ENCODE peak calls at places on chromosomes 1 and 21, in five cellular contexts. One of them, this sample, is unnamed.

GRCh38 chr1:225825078-225825477 is 15.2 kb downstream of the EPHX1 start:
- DNase-seq in HCT116: no peak
- DNase-seq in H1: no peak
- DNase-seq in K562: peak
- DNase-seq in HepG2: peak
- DNase-seq in this sample: no peak

GRCh38 chr1:43844114-43844513 is 89.5 kb upstream of the ARTN start:
- DNase-seq in HCT116: no peak
- DNase-seq in H1: no peak
- DNase-seq in K562: no peak
- DNase-seq in HepG2: no peak
- DNase-seq in this sample: no peak

GRCh38 chr1:205812271-205812877 is 624 bp downstream of the SLC41A1 start:
- DNase-seq in HCT116: no peak
- DNase-seq in H1: peak
- DNase-seq in K562: peak
- DNase-seq in HepG2: no peak
- DNase-seq in this sample: no peak

GRCh38 chr1:209368864-209369598 is 214.5 kb upstream of the CAMK1G start:
- DNase-seq in HCT116: no peak
- DNase-seq in H1: no peak
- DNase-seq in K562: no peak
- DNase-seq in HepG2: no peak
- DNase-seq in this sample: no peak

GRCh38 chr1:246689409-246689997 is 34.7 kb upstream of the SCCPDH start:
- DNase-seq in HCT116: peak
- DNase-seq in H1: peak
- DNase-seq in K562: peak
- DNase-seq in HepG2: peak
- DNase-seq in this sample: peak

GRCh38 chr21:27246741-27247140 is 279.9 kb upstream of the ADAMTS5 start:
- DNase-seq in HCT116: no peak
- DNase-seq in H1: no peak
- DNase-seq in K562: no peak
- DNase-seq in HepG2: no peak
- DNase-seq in this sample: no peak

GRCh38 chr21:25639167-25639921 is at the start of gene JAM2:
- DNase-seq in HCT116: no peak
- DNase-seq in H1: peak
- DNase-seq in K562: peak
- DNase-seq in HepG2: no peak
- DNase-seq in this sample: no peak

GRCh38 chr1:31588751-31589515 is 12.6 kb downstream of the TINAGL1 start:
- DNase-seq in HCT116: no peak
- DNase-seq in H1: peak
- DNase-seq in K562: peak
- DNase-seq in HepG2: no peak
- DNase-seq in this sample: no peak

GRCh38 chr1:67052741-67053534 is 1.0 kb downstream of the SLC35D1 start:
- DNase-seq in HCT116: no peak
- DNase-seq in H1: no peak
- DNase-seq in K562: peak
- DNase-seq in HepG2: peak
- DNase-seq in this sample: no peak

DNA sequence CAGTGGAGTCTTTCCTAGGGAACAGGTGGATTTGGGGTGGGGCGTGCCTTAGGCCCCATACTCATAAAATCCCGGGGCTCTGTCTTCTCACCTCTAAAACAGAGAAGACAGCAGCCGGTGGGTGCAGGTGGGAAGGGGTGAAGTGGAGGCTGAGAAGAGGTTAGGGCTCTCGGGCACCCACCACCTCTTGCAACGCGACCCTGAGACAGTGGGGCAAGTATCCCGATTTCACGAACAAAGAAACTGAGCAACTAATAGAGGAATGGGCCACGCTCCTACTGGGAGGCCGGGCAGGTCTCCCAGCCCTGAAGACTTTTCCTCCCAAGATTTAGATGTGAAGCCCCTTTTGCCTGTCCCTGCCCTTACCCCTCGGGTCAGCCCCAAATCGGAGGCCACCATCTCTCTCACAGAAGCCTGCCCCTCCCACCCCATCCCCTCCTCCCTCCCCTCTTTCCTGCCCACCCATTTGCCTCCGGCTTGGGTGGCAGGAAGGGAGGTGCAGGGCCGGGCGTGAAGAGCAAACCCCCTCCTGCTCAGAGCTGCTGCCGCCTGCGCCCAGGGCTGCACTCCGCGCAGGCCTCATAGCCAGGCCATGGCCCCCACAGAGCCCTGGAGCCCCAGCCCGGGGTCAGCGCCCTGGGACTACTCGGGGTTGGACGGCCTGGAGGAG is at the start of gene GPR25:
- DNase-seq in HCT116: no peak
- DNase-seq in H1: peak
- DNase-seq in K562: no peak
- DNase-seq in HepG2: no peak
- DNase-seq in this sample: no peak
- TF ChIP-seq SRF in HCT116: no peak
- TF ChIP-seq SRF in H1: no peak
- TF ChIP-seq SRF in K562: no peak
- TF ChIP-seq SRF in HepG2: no peak
- TF ChIP-seq SRF in this sample: no peak

GRCh38 chr1:47927165-47927564 is 70.0 kb downstream of the TRABD2B start:
- DNase-seq in HCT116: no peak
- DNase-seq in H1: no peak
- DNase-seq in K562: no peak
- DNase-seq in HepG2: peak
- DNase-seq in this sample: no peak
- TF ChIP-seq SRF in HCT116: no peak
- TF ChIP-seq SRF in H1: no peak
- TF ChIP-seq SRF in K562: no peak
- TF ChIP-seq SRF in HepG2: no peak
- TF ChIP-seq SRF in this sample: no peak

DNA sequence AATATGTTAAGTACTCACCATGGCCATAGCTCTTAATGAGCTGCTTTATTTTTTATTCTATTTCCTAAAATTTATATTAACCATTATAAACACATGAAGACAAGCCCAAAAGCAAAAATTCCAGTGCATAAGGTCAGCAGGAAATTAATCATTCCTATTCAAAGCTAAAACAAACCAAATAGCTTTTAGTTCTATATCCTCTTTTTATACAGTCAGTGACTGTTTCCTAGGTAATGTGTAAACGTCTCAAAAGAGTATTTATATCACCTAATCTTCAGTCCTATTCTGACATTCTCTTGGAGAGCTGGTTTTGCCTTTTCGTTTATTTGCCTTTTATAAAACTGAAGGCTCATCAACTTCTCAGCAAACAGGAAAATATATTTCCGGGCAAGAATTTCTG is 4.2 kb downstream of the GOLPH3L start:
- DNase-seq in HCT116: no peak
- DNase-seq in H1: no peak
- DNase-seq in K562: no peak
- DNase-seq in HepG2: no peak
- DNase-seq in this sample: no peak
- TF ChIP-seq SRF in HCT116: no peak
- TF ChIP-seq SRF in H1: no peak
- TF ChIP-seq SRF in K562: no peak
- TF ChIP-seq SRF in HepG2: no peak
- TF ChIP-seq SRF in this sample: no peak

GRCh38 chr1:241533375-241534115 is 1.4 kb downstream of the KMO start:
- DNase-seq in HCT116: no peak
- DNase-seq in H1: no peak
- DNase-seq in K562: no peak
- DNase-seq in HepG2: no peak
- DNase-seq in this sample: no peak

GRCh38 chr1:241532864-241533263 is 686 bp downstream of the KMO start:
- DNase-seq in HCT116: no peak
- DNase-seq in H1: no peak
- DNase-seq in K562: no peak
- DNase-seq in HepG2: no peak
- DNase-seq in this sample: peak

GRCh38 chr1:241531195-241532172 is 694 bp upstream of the KMO start:
- DNase-seq in HCT116: peak
- DNase-seq in H1: no peak
- DNase-seq in K562: peak
- DNase-seq in HepG2: peak
- DNase-seq in this sample: peak

GRCh38 chr1:241536383-241536782 is 4.2 kb downstream of the KMO start:
- DNase-seq in HCT116: no peak
- DNase-seq in H1: no peak
- DNase-seq in K562: no peak
- DNase-seq in HepG2: no peak
- DNase-seq in this sample: no peak

GRCh38 chr1:241532173-241532553 is at the start of gene KMO:
- DNase-seq in HCT116: no peak
- DNase-seq in H1: no peak
- DNase-seq in K562: no peak
- DNase-seq in HepG2: no peak
- DNase-seq in this sample: no peak
- TF ChIP-seq SRF in HCT116: no peak
- TF ChIP-seq SRF in H1: no peak
- TF ChIP-seq SRF in K562: no peak
- TF ChIP-seq SRF in HepG2: no peak
- TF ChIP-seq SRF in this sample: no peak

GRCh38 chr1:232538943-232539302 is 91.0 kb downstream of the SIPA1L2 start:
- DNase-seq in HCT116: no peak
- DNase-seq in H1: peak
- DNase-seq in K562: no peak
- DNase-seq in HepG2: no peak
- DNase-seq in this sample: no peak
- TF ChIP-seq SRF in HCT116: no peak
- TF ChIP-seq SRF in H1: no peak
- TF ChIP-seq SRF in K562: no peak
- TF ChIP-seq SRF in HepG2: no peak
- TF ChIP-seq SRF in this sample: no peak

DNA sequence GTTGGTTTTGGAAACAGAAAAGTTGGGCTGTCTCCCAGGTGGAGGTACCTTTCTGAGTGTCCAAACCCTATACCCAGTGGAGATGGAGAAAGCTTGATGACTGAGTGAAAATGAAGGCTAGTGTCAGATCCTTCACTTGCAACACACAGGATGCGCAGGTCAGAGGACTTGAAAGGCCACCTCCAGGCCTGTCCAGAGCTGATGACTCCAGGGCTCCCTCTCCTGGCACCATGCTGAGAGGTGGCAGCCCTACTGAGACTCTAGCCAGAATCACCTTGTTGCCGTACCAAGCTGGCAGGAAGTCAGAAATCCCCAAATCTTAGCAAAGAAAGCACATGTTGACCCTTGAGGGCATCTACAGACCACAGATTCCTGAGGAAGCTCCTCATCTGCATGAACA is 16.4 kb downstream of the KNCN start:
- DNase-seq in HCT116: peak
- DNase-seq in H1: no peak
- DNase-seq in K562: peak
- DNase-seq in HepG2: peak
- DNase-seq in this sample: no peak
- TF ChIP-seq SRF in HCT116: no peak
- TF ChIP-seq SRF in H1: no peak
- TF ChIP-seq SRF in K562: no peak
- TF ChIP-seq SRF in HepG2: no peak
- TF ChIP-seq SRF in this sample: no peak